ENCODE peak calls at places on chromosomes 7 and 10, in five cellular contexts. N is stromal cell of bone marrow, X is GM10248, F is HCT116, Q is iris pigment epithelial cell. L is an unnamed sample.

GRCh38 chr7:43039346-43039745 is 73.1 kb upstream of the HECW1 start:
- DNase-seq in Q (no peak), N (no peak), X (no peak), F (no peak), L (no peak)

GRCh38 chr10:69866688-69867461 is 65.2 kb downstream of the COL13A1 start:
- DNase-seq in X (no peak), N (peak), Q (peak), F (peak), L (no peak)

GRCh38 chr10:82084904-82085303 is 209.9 kb downstream of the NRG3 start:
- DNase-seq in F (no peak), Q (no peak), N (no peak), X (no peak), L (no peak)

GRCh38 chr10:131576341-131577177 is 265.0 kb upstream of the TCERG1L start:
- DNase-seq in N (no peak), X (no peak), F (no peak), Q (no peak), L (no peak)

GRCh38 chr10:71599518-71599917 is 120.1 kb downstream of the C10orf105 start:
- DNase-seq in N (no peak), Q (no peak), X (no peak), F (no peak), L (no peak)

GRCh38 chr7:29935111-29935510 is 54.5 kb downstream of the SCRN1 start:
- DNase-seq in N (no peak), Q (peak), F (no peak), X (no peak), L (no peak)

GRCh38 chr10:100232101-100232500 is 2.7 kb upstream of the CHUK start:
- DNase-seq in X (no peak), Q (no peak), F (no peak), N (no peak), L (no peak)

GRCh38 chr10:70404906-70405824 is 1.2 kb downstream of the EIF4EBP2 start:
- DNase-seq in F (no peak), Q (peak), X (peak), N (peak), L (no peak)

GRCh38 chr7:12947465-12947864 is 260.0 kb downstream of the ARL4A start:
- DNase-seq in Q (no peak), F (no peak), X (no peak), N (no peak), L (no peak)

GRCh38 chr10:86311900-86312299 is 54.7 kb downstream of the GRID1 start:
- DNase-seq in F (no peak), N (no peak), Q (no peak), X (no peak), L (no peak)

GRCh38 chr7:27245798-27246691 is 3.4 kb downstream of the EVX1 start:
- DNase-seq in F (no peak), X (no peak), N (no peak), Q (no peak), L (no peak)

GRCh38 chr7:4965295-4966022 is 6.5 kb upstream of the MMD2 start:
- DNase-seq in N (no peak), F (no peak), Q (no peak), X (no peak), L (no peak)

GRCh38 chr7:127064-127598 is 65.2 kb upstream of the FAM20C start:
- DNase-seq in N (no peak), Q (no peak), X (no peak), F (no peak), L (no peak)

GRCh38 chr7:116776610-116777289 is 85.6 kb upstream of the CAPZA2 start:
- DNase-seq in X (no peak), F (peak), N (peak), Q (peak), L (no peak)

GRCh38 chr7:86970547-86970946 is 88.9 kb downstream of the ELAPOR2 start:
- DNase-seq in X (no peak), Q (no peak), N (no peak), F (no peak), L (no peak)

GRCh38 chr7:37445800-37446199 is 2.9 kb downstream of the ELMO1 start:
- DNase-seq in Q (no peak), N (no peak), X (no peak), F (no peak), L (no peak)

GRCh38 chr7:27155816-27156507 is 513 bp downstream of the HOXA7 start:
- DNase-seq in N (no peak), Q (no peak), F (no peak), X (no peak), L (no peak)

GRCh38 chr10:99859585-99859984 is 77.1 kb downstream of the ABCC2 start:
- DNase-seq in X (no peak), Q (no peak), N (no peak), F (peak), L (no peak)

GRCh38 chr7:572013-572667 is 52.5 kb upstream of the PDGFA start:
- DNase-seq in F (no peak), Q (no peak), X (no peak), N (no peak), L (no peak)

GRCh38 chr7:28988091-28988490 is 30.0 kb upstream of the TRIL start:
- DNase-seq in Q (peak), F (no peak), N (no peak), X (no peak), L (no peak)

GRCh38 chr10:11874568-11875182 is 51.5 kb downstream of the PROSER2 start:
- DNase-seq in N (no peak), X (peak), F (peak), Q (peak), L (no peak)

GRCh38 chr10:5035356-5035755 is 31.7 kb upstream of the AKR1C2 start:
- DNase-seq in Q (no peak), X (no peak), N (no peak), F (no peak), L (no peak)

GRCh38 chr10:61628875-61629513 is 33.7 kb upstream of the CABCOCO1 start:
- DNase-seq in N (peak), Q (peak), F (no peak), X (no peak), L (no peak)